ENCODE peak calls at places on chromosomes 1 and 21, in five cellular contexts. N is ascending aorta, E is cardiac fibroblast, O is fibroblast of lung, V is heart right ventricle. H is an unnamed sample.

GRCh38 chr1:55478742-55479141 is 263.6 kb upstream of the USP24 start:
- DNase-seq in E (peak), O (peak), V (no peak), N (no peak), H (peak)

GRCh38 chr21:41686664-41687063 is 80.2 kb downstream of the RIPK4 start:
- DNase-seq in N (no peak), V (no peak), O (no peak), E (no peak), H (no peak)

GRCh38 chr1:10759413-10760200 is 36.8 kb downstream of the CASZ1 start:
- DNase-seq in E (no peak), O (no peak), N (no peak), V (no peak), H (no peak)

GRCh38 chr1:162166934-162167615 is 97.6 kb downstream of the NOS1AP start:
- DNase-seq in V (no peak), O (no peak), E (no peak), N (no peak), H (no peak)

GRCh38 chr1:161115132-161115711 is 2.6 kb downstream of the PFDN2 start:
- DNase-seq in N (no peak), V (no peak), O (peak), E (peak), H (peak)

GRCh38 chr1:203206116-203206687 is 19.7 kb upstream of the CHI3L1 start:
- DNase-seq in N (no peak), E (no peak), V (no peak), O (no peak), H (no peak)

GRCh38 chr1:11873395-11873794 is 14.7 kb upstream of the NPPB start:
- DNase-seq in E (no peak), N (no peak), V (no peak), O (no peak), H (no peak)

GRCh38 chr1:193973428-193973827 is 787.0 kb upstream of the B3GALT2 start:
- DNase-seq in V (no peak), E (no peak), N (no peak), O (no peak), H (no peak)

GRCh38 chr1:118982816-118983557 is 5.2 kb downstream of the TBX15 start:
- DNase-seq in E (no peak), N (no peak), V (no peak), O (no peak), H (no peak)

GRCh38 chr1:245683377-245683716 is 528.6 kb downstream of the KIF26B start:
- DNase-seq in E (no peak), O (no peak), N (no peak), V (no peak), H (no peak)

GRCh38 chr1:225746361-225747179 is 31.1 kb upstream of the SRP9 start:
- DNase-seq in E (peak), V (peak), O (peak), N (no peak), H (peak)

GRCh38 chr1:25562101-25562927 is 18.9 kb downstream of the LDLRAP1 start:
- DNase-seq in V (no peak), E (no peak), N (peak), O (no peak), H (no peak)

GRCh38 chr1:34784751-34785221 is 3.8 kb downstream of the GJB3 start:
- DNase-seq in V (no peak), O (no peak), E (no peak), N (no peak), H (no peak)

GRCh38 chr21:45543710-45544448 is 1.6 kb upstream of the SLC19A1 start:
- DNase-seq in V (peak), N (no peak), E (no peak), O (no peak), H (no peak)

GRCh38 chr1:26031196-26031902 is 9.8 kb downstream of the EXTL1 start:
- DNase-seq in V (no peak), N (no peak), O (peak), E (no peak), H (no peak)

GRCh38 chr1:181413836-181414235 is 69.5 kb upstream of the CACNA1E start:
- DNase-seq in N (no peak), E (no peak), V (no peak), O (no peak), H (no peak)

GRCh38 chr1:152878042-152878441 is at the start of gene SMCP:
- DNase-seq in N (no peak), V (no peak), O (no peak), E (no peak), H (no peak)

GRCh38 chr21:34337741-34338140 is 26.1 kb upstream of the KCNE2 start:
- DNase-seq in N (no peak), V (no peak), E (no peak), O (no peak), H (no peak)

GRCh38 chr1:27109103-27109822 is 45.7 kb downstream of the SLC9A1 start:
- DNase-seq in E (no peak), V (no peak), N (no peak), O (no peak), H (no peak)

GRCh38 chr21:34933609-34934345 is 115.3 kb downstream of the RUNX1 start:
- DNase-seq in O (no peak), V (no peak), E (no peak), N (no peak), H (no peak)

GRCh38 chr1:204325944-204326343 is 33.8 kb downstream of the PLEKHA6 start:
- DNase-seq in E (no peak), O (no peak), N (no peak), V (no peak), H (no peak)

GRCh38 chr1:204321051-204321450 is 38.7 kb downstream of the PLEKHA6 start:
- DNase-seq in V (no peak), N (no peak), E (no peak), O (no peak), H (no peak)

GRCh38 chr1:204321665-204322064 is 38.1 kb downstream of the PLEKHA6 start:
- DNase-seq in E (peak), N (no peak), V (no peak), O (peak), H (no peak)

GRCh38 chr1:204322329-204322868 is 37.3 kb downstream of the PLEKHA6 start:
- DNase-seq in V (no peak), O (no peak), N (no peak), E (no peak), H (no peak)

DNA sequence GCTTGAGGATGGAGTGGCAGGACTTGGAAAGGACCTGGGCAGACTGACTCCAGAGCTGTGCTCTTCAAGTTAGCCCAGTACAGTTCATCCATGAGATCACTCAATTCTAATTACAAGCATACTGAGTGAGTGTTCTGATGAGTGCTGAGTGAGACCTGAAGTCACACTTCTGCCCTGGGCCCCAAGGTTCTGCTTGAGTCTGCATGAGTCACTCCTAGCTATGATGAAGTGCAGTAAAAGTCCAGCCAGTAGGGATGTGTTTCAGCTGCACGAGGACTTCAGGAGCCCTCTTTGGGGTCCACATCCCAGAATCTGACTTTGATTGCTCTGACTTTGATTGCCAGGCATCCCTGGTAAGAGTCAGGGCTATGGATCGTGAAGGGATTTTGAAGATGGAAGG is 35.8 kb downstream of the PLEKHA6 start:
- DNase-seq in V (no peak), E (peak), O (peak), N (no peak), H (no peak)
- TF ChIP-seq CTCF in V (no peak), E (no peak), O (no peak), N (no peak), H (no peak)

GRCh38 chr1:30365596-30365995 is 357.8 kb downstream of the MATN1 start:
- DNase-seq in N (no peak), V (no peak), O (no peak), E (no peak), H (no peak)

GRCh38 chr1:30366199-30366598 is 357.2 kb downstream of the MATN1 start:
- DNase-seq in O (no peak), E (no peak), V (no peak), N (no peak), H (no peak)

GRCh38 chr1:30371179-30371788 is 352.1 kb downstream of the MATN1 start:
- DNase-seq in V (no peak), O (no peak), N (no peak), E (no peak), H (no peak)

GRCh38 chr1:30366914-30367313 is 356.5 kb downstream of the MATN1 start:
- DNase-seq in O (no peak), N (no peak), E (no peak), V (no peak), H (no peak)

GRCh38 chr1:30368841-30369240 is 354.5 kb downstream of the MATN1 start:
- DNase-seq in O (no peak), V (no peak), E (no peak), N (no peak), H (no peak)
- H3K4me3 ChIP-seq in O (no peak), V (no peak), E (no peak), N (no peak), H (no peak)

GRCh38 chr1:45846931-45847330 is 43.5 kb downstream of the MAST2 start:
- DNase-seq in V (no peak), O (peak), E (peak), N (no peak), H (no peak)

GRCh38 chr1:45848097-45848496 is 44.7 kb downstream of the MAST2 start:
- DNase-seq in V (no peak), N (no peak), E (no peak), O (no peak), H (no peak)

GRCh38 chr1:45840704-45841103 is 37.3 kb downstream of the MAST2 start:
- DNase-seq in V (no peak), O (no peak), N (no peak), E (no peak), H (no peak)

GRCh38 chr1:45842786-45843185 is 39.4 kb downstream of the MAST2 start:
- DNase-seq in O (no peak), E (no peak), V (no peak), N (no peak), H (no peak)

DNA sequence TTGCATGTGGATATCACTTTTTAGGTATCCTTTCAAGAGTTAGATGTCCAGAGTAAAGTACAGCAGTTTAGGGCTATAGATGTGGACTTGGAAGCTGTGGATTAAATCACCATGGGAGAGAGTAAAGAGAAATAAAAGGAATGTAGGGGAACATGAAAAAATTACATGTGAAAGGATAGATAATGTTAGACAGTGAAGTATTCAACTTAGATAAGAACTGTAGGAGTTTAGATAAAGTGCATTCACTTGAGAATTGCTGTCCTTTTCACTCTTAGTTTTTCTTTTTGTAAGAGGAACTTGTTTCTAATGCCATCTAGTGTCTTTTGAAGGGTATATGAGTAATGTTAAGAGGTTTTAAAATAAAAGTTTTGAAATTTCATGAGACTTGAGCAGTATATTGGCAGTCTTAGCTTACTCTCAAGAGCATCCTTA is 40.1 kb downstream of the MAST2 start:
- DNase-seq in V (no peak), N (no peak), O (peak), E (peak), H (peak)
- TF ChIP-seq CTCF in V (no peak), N (no peak), O (no peak), E (peak), H (no peak)

DNA sequence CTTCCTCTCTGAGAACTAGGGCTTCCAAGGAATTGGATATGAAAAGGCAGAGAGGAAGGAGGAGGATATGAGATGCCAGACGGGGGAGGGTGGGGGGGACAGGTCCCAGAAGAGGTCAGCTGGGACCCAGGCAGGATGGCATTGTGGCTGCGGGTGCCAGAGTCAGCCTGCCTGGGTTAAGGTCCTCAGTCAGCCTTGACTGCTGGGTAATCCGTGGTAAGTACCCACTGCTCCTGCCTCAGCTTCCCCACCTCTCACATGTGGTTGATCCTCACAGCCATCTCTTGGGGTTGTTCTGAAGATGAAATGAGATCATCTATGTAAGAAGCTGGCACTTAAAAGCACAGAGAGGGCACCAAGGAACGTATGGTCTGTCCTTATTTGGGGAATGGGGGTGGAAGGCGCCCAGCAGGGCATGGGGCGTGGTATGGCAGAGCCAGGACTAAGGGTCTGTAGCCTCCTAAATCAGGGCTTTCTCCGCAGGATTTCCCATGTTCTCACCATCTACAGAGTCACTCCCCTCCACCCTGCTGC is 23.8 kb downstream of the ELF3 start:
- DNase-seq in E (no peak), N (no peak), O (no peak), V (no peak), H (no peak)
- H3K4me3 ChIP-seq in E (no peak), N (no peak), O (no peak), V (no peak), H (no peak)

DNA sequence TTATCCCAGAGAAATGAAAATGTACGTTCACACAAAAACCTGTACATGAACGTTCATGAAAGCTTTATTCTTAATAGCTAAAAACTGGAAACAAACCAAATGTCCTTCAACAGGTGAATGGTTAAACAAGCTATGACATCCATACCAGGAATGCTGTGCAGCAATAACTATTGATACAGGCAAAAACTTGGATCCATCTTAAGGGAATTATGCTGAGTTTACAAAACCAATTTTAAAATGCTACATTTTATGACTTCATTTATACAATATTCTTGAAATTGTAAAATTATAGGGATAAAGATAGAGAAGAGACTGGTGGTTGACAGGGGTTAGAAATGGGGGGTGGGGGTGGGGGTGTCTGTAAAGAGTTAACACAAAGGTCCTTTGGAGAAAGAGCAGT is 280.3 kb downstream of the TGFB2 start:
- DNase-seq in V (no peak), N (no peak), E (no peak), O (no peak), H (no peak)
- TF ChIP-seq CTCF in V (no peak), N (no peak), E (no peak), O (no peak), H (no peak)

GRCh38 chr1:240018617-240019016 is 73.1 kb upstream of the FMN2 start:
- DNase-seq in N (no peak), E (no peak), O (no peak), V (no peak), H (no peak)

GRCh38 chr1:240020871-240021270 is 70.8 kb upstream of the FMN2 start:
- DNase-seq in V (no peak), N (no peak), O (no peak), E (no peak), H (no peak)

GRCh38 chr1:240019524-240019923 is 72.2 kb upstream of the FMN2 start:
- DNase-seq in O (no peak), V (no peak), N (no peak), E (no peak), H (no peak)

GRCh38 chr1:240027059-240027462 is 64.6 kb upstream of the FMN2 start:
- DNase-seq in E (peak), N (no peak), O (peak), V (no peak), H (peak)

GRCh38 chr1:240021709-240022108 is 70.0 kb upstream of the FMN2 start:
- DNase-seq in O (no peak), V (no peak), E (no peak), N (no peak), H (no peak)
- H3K4me3 ChIP-seq in O (no peak), V (no peak), E (no peak), N (no peak), H (no peak)

H was measured in astrocyte of the cerebellum.